ENCODE peak calls at places on chromosomes 4 and X, in four cellular contexts. One of them, this sample, is unnamed.

GRCh38 chr4:108155373-108155772 is 13.4 kb downstream of the LEF1 start:
- DNase-seq in HTR-8/SVneo: no peak
- DNase-seq in choroid plexus epithelial cell: peak; percentile 37
- DNase-seq in caudate nucleus: no peak
- DNase-seq in this sample: no peak

GRCh38 chrX:69424161-69424560 is 80.0 kb upstream of the NALF2 start:
- DNase-seq in HTR-8/SVneo: no peak
- DNase-seq in caudate nucleus: no peak
- DNase-seq in choroid plexus epithelial cell: peak; percentile 31
- DNase-seq in this sample: peak; percentile 28

GRCh38 chr4:82797591-82798081 is 960 bp downstream of the SCD5 start:
- DNase-seq in HTR-8/SVneo: no peak
- DNase-seq in choroid plexus epithelial cell: no peak
- DNase-seq in caudate nucleus: no peak
- DNase-seq in this sample: peak; percentile 31

GRCh38 chrX:54820737-54821136 is 13.2 kb downstream of the MAGED2 start:
- DNase-seq in caudate nucleus: no peak
- DNase-seq in HTR-8/SVneo: no peak
- DNase-seq in choroid plexus epithelial cell: no peak
- DNase-seq in this sample: no peak

GRCh38 chrX:86171366-86171765 is 23.1 kb downstream of the DACH2 start:
- DNase-seq in caudate nucleus: no peak
- DNase-seq in HTR-8/SVneo: no peak
- DNase-seq in choroid plexus epithelial cell: peak; percentile 78
- DNase-seq in this sample: peak; percentile 2

GRCh38 chrX:32985544-32985943 is 225.8 kb downstream of the DMD start:
- DNase-seq in choroid plexus epithelial cell: no peak
- DNase-seq in caudate nucleus: no peak
- DNase-seq in HTR-8/SVneo: no peak
- DNase-seq in this sample: no peak

GRCh38 chr4:153488719-153489384 is 22.7 kb downstream of the TMEM131L start:
- DNase-seq in choroid plexus epithelial cell: no peak
- DNase-seq in HTR-8/SVneo: no peak
- DNase-seq in caudate nucleus: peak; percentile 38
- DNase-seq in this sample: no peak

GRCh38 chr4:180350866-180351350 is 1892.3 kb upstream of the TENM3 start:
- DNase-seq in HTR-8/SVneo: no peak
- DNase-seq in caudate nucleus: no peak
- DNase-seq in choroid plexus epithelial cell: no peak
- DNase-seq in this sample: no peak

GRCh38 chrX:133921764-133922389 is 63.5 kb downstream of the GPC3 start:
- DNase-seq in HTR-8/SVneo: no peak
- DNase-seq in choroid plexus epithelial cell: peak; percentile 34
- DNase-seq in caudate nucleus: no peak
- DNase-seq in this sample: peak; percentile 1

GRCh38 chr4:23667659-23668058 is 222.2 kb downstream of the PPARGC1A start:
- DNase-seq in caudate nucleus: no peak
- DNase-seq in HTR-8/SVneo: no peak
- DNase-seq in choroid plexus epithelial cell: no peak
- DNase-seq in this sample: no peak

GRCh38 chrX:1093112-1093511 is 119.3 kb downstream of the CRLF2 start:
- DNase-seq in choroid plexus epithelial cell: no peak
- DNase-seq in caudate nucleus: no peak
- DNase-seq in HTR-8/SVneo: no peak
- DNase-seq in this sample: no peak

GRCh38 chr4:154604696-154605200 is 7.7 kb downstream of the FGG start:
- DNase-seq in choroid plexus epithelial cell: no peak
- DNase-seq in caudate nucleus: no peak
- DNase-seq in HTR-8/SVneo: no peak
- DNase-seq in this sample: no peak